ENCODE peak calls at places on chromosomes 3 and 15, in seven cellular contexts. D, O, J, G, H, L and U are unnamed samples.

GRCh38 chr3:8741581-8742355 is 8.2 kb downstream of the CAV3 start:
- DNase-seq in H (no peak), G (peak), O (peak), D (peak), J (no peak), L (peak), U (no peak)

GRCh38 chr3:39388741-39389248 is 5.6 kb downstream of the SLC25A38 start:
- DNase-seq in L (no peak), O (no peak), D (no peak), G (no peak), J (no peak), H (no peak), U (peak)

GRCh38 chr3:167318996-167319615 is 61.0 kb downstream of the ZBBX start:
- DNase-seq in J (no peak), O (no peak), H (no peak), D (no peak), L (no peak), G (no peak), U (no peak)

GRCh38 chr3:42979044-42979962 is at the start of gene GASK1A:
- DNase-seq in D (peak), G (no peak), J (peak), O (no peak), H (peak), L (peak), U (no peak)

GRCh38 chr15:85118173-85118572 is 136.5 kb downstream of the PDE8A start:
- DNase-seq in H (no peak), O (no peak), J (no peak), G (no peak), L (no peak), D (no peak), U (no peak)

GRCh38 chr3:129231331-129232119 is 17.9 kb upstream of the COPG1 start:
- DNase-seq in L (no peak), D (no peak), G (no peak), H (no peak), J (no peak), O (peak), U (no peak)

GRCh38 chr3:42749753-42750231 is 23.3 kb downstream of the CCDC13 start:
- DNase-seq in D (no peak), G (no peak), L (no peak), H (no peak), J (peak), O (no peak), U (peak)

GRCh38 chr3:116155830-116156229 is 289.5 kb downstream of the LSAMP start:
- DNase-seq in D (no peak), G (no peak), O (peak), J (no peak), L (no peak), H (no peak), U (no peak)

GRCh38 chr3:66904816-66905543 is 93.1 kb upstream of the KBTBD8 start:
- DNase-seq in H (no peak), L (no peak), G (peak), D (no peak), J (no peak), O (peak), U (no peak)

GRCh38 chr3:125109541-125109925 is 53.7 kb upstream of the HEG1 start:
- DNase-seq in L (no peak), H (no peak), G (no peak), O (no peak), J (no peak), D (no peak), U (no peak)

GRCh38 chr3:129702934-129703712 is 96.6 kb upstream of the PLXND1 start:
- DNase-seq in O (peak), L (no peak), H (no peak), D (no peak), G (no peak), J (no peak), U (no peak)

GRCh38 chr3:163071684-163072083 is 1575.1 kb downstream of the OTOL1 start:
- DNase-seq in O (no peak), H (no peak), D (no peak), G (no peak), L (peak), J (no peak), U (no peak)

GRCh38 chr15:38427380-38427779 is 26.5 kb upstream of the FAM98B start:
- DNase-seq in J (no peak), L (no peak), D (no peak), O (no peak), G (no peak), H (no peak), U (no peak)

GRCh38 chr15:84910928-84911623 is 26.6 kb downstream of the SLC28A1 start:
- DNase-seq in G (no peak), O (no peak), D (no peak), H (peak), J (no peak), L (no peak), U (no peak)

GRCh38 chr3:183930069-183930468 is 45.4 kb upstream of the PARL start:
- DNase-seq in J (no peak), G (peak), H (peak), L (no peak), O (no peak), D (no peak), U (no peak)

GRCh38 chr3:62049033-62049432 is 324.3 kb downstream of the FEZF2 start:
- DNase-seq in O (peak), J (no peak), L (no peak), H (no peak), G (no peak), D (no peak), U (no peak)

GRCh38 chr3:129382366-129382765 is 46.1 kb downstream of the EFCAB12 start:
- DNase-seq in D (no peak), G (no peak), H (no peak), L (no peak), O (no peak), J (no peak), U (no peak)

GRCh38 chr15:65069179-65069578 is 1.4 kb upstream of the RASL12 start:
- DNase-seq in G (no peak), D (peak), J (no peak), L (peak), O (peak), H (peak), U (no peak)

GRCh38 chr3:34394978-34395748 is 596.7 kb downstream of the PDCD6IP start:
- DNase-seq in H (no peak), J (no peak), O (no peak), G (no peak), D (no peak), L (no peak), U (no peak)

GRCh38 chr3:38829404-38829803 is 13.4 kb upstream of the SCN10A start:
- DNase-seq in L (no peak), G (peak), O (peak), J (no peak), D (no peak), H (no peak), U (no peak)

GRCh38 chr3:117562000-117562399 is 852.4 kb downstream of the TUSC7 start:
- DNase-seq in D (no peak), G (no peak), O (no peak), J (no peak), L (peak), H (no peak), U (no peak)

GRCh38 chr3:88059380-88060160 is 515 bp downstream of the ZNF654 start:
- DNase-seq in J (peak), O (no peak), D (peak), L (no peak), G (no peak), H (peak), U (peak)

GRCh38 chr15:61459785-61460707 is 230.9 kb upstream of the RORA start:
- DNase-seq in J (no peak), O (peak), D (no peak), G (peak), L (peak), H (no peak), U (no peak)

GRCh38 chr3:103706671-103707070 is 1271.9 kb downstream of the ZPLD1 start:
- DNase-seq in G (no peak), O (no peak), D (no peak), J (no peak), H (no peak), L (no peak), U (no peak)

GRCh38 chr15:52652984-52653383 is 26.2 kb downstream of the ATOSA start:
- DNase-seq in H (peak), O (peak), L (no peak), D (no peak), G (no peak), J (no peak), U (no peak)

GRCh38 chr3:169812844-169813677 is at the start of the genes LRRC34 and LRRIQ4:
- DNase-seq in L (peak), D (peak), J (peak), G (no peak), O (peak), H (peak), U (peak)

GRCh38 chr3:45819543-45819942 is 22.4 kb downstream of the LZTFL1 start:
- DNase-seq in O (peak), J (no peak), D (no peak), L (no peak), H (no peak), G (no peak), U (no peak)

GRCh38 chr3:129539201-129539600 is 3.8 kb upstream of the H1-8 start:
- DNase-seq in H (no peak), J (no peak), G (no peak), O (no peak), L (no peak), D (no peak), U (no peak)

GRCh38 chr3:29240248-29240647 is 40.6 kb upstream of the RBMS3 start:
- DNase-seq in D (no peak), G (no peak), H (no peak), L (no peak), O (peak), J (no peak), U (no peak)

DNA sequence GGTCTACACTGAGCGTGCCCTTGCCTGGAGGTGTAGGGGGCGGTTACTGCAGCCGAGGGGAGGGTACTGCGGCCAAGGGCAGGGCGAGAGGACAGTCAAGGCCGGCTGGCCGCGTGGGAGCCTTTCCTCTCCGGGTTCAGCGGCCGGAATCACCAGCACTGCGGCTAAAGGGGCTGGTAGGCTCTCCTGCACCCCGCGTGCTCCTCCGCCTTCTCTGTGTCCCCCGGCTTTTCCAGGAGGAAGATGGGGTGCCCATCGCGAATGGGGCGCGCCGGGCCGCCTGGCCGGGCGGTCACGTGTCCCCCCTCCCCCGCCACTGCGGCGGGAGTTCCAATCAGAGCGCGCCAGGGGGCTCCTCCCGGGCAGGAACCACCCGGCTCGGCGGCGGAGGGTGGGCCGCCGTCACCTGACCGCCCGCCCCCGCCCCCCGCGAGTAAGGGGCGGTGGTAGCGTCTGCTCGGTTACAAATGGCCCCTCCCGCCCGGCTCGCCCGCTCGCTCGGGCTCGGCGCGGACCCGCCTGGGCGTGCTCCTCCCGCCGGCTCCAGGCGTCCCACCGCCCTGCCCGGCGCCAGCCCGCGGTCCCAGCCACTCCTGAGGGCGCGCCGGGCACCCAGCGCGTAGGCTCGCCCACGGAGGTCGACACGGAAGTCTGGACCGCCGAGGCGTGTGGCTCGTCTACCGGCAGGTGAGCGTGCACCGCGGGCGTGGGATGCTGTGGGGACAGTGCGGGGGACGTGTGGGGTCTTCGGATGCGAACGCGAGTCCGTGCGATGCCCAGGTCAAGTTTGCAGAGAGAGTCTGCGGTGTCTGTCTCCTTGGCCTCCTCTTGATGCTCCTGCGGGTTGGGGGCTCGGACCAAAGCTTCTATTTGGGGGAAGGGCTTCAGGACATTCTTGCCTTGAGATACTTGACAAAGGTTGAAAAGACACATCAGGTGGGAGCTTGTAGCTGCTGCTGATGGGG is 242.6 kb upstream of the TOPAZ1 start:
- DNase-seq in L (no peak), D (no peak), O (no peak), G (no peak), J (peak), H (no peak), U (peak)
- TF ChIP-seq POLR2A in L (no peak), D (no peak), O (no peak), G (no peak), J (no peak), H (no peak), U (no peak)

DNA sequence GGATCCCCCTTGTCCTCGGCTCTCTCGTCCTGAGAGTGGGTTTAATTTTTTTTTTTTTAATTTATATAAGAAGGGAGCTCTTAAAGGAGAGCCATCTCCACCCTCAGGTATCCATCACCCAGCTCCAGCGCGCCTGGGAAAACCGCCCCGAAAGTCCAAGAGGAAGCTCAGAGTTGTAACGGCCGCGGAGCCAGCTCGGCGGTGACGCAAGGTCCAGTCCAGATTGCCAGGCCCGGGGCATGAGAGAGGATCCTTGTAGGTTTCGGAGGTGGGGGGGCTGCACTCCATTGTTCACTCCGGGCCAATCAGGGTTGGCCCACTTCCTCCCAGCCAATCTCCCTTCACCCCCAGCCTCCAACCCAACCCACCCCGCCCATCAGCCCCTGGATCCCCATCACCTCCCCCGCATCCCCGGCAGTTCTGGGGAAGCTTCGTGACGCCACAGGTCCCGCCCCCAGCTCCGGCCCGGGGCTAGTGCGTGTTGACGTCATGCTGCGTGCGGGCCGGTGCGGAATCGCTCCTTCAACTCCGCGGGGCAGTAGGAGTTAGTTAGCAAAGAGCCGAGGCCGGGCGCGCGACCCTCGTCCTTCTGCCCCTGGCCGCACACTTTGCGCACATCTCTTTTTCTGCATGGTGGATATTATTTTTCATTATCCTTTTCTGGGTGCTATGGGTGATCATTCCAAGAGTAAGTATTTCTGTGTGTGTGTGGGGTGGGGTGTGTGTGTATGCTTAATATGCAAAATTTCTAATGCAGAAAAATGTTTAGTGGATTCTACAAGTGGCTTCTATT is at the start of gene ISL2:
- DNase-seq in D (no peak), L (no peak), J (peak), O (peak), G (peak), H (peak), U (peak)
- TF ChIP-seq POLR2A in D (no peak), L (no peak), J (no peak), O (peak), G (peak), H (no peak), U (no peak)

DNA sequence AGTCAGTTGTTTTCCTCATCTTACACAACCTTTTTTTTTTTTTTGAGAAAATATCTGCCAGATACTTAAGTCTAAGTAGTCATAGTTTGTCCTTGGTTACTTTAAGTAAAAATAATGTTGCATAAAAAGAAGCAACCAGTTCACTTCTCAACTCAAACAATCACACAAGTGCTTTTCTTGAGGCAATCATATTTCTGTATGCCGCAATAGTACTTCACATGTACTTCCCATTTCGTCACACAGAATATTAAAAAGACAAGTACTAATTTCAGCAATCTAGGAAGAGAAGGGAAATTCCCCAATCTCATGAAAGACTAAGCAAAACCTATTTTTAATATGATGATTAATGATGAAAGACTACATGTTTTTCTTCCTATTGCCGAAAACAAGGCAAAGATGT is 40.9 kb upstream of the TCF12 start:
- DNase-seq in L (no peak), J (no peak), H (no peak), D (no peak), O (no peak), G (no peak), U (no peak)
- TF ChIP-seq POLR2A in L (no peak), J (no peak), H (no peak), D (no peak), O (no peak), G (no peak), U (no peak)

GRCh38 chr3:16723994-16724393 is 118.8 kb upstream of the DAZL start:
- DNase-seq in O (peak), J (no peak), D (no peak), G (no peak), H (no peak), L (no peak), U (no peak)

GRCh38 chr3:16724487-16724886 is 119.3 kb upstream of the DAZL start:
- DNase-seq in J (no peak), D (no peak), G (no peak), L (no peak), O (no peak), H (no peak), U (no peak)

GRCh38 chr3:16728762-16729745 is 123.8 kb upstream of the DAZL start:
- DNase-seq in G (no peak), L (no peak), H (no peak), D (no peak), J (no peak), O (peak), U (no peak)
- TF ChIP-seq POLR2A in G (no peak), L (no peak), H (no peak), D (no peak), J (no peak), O (no peak), U (no peak)

GRCh38 chr3:114716916-114717315 is 423.1 kb downstream of the TIGIT start:
- DNase-seq in H (no peak), G (no peak), D (no peak), J (no peak), O (no peak), L (no peak), U (no peak)

GRCh38 chr3:114712728-114713492 is 419.1 kb downstream of the TIGIT start:
- DNase-seq in D (no peak), G (no peak), J (no peak), H (no peak), L (no peak), O (no peak), U (no peak)

GRCh38 chr3:114714957-114715356 is 421.1 kb downstream of the TIGIT start:
- DNase-seq in J (no peak), L (no peak), H (no peak), D (no peak), G (no peak), O (no peak), U (no peak)

GRCh38 chr3:114711321-114711891 is 417.6 kb downstream of the TIGIT start:
- DNase-seq in G (no peak), O (no peak), H (no peak), J (no peak), L (no peak), D (no peak), U (no peak)

DNA sequence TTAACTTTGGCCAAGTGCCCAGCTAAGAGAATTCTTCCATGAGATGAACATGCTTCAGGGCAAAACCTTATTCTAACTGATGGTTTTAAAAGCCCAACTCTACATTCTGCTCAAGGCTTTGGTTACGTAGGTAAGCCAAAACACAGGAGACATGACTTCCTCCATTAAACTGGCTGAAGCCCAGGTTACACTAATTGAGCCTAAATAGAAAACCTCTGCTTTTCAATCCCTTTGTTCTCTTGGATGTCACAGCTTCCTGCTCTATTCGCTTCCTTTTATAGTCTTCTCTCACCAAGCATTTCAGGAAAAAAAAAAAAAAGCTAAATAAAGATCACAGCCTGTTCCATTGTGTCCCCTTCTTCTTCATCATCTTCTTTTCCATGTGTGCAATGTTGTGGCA is 420.4 kb downstream of the TIGIT start:
- DNase-seq in H (no peak), G (no peak), L (no peak), O (no peak), D (no peak), J (no peak), U (no peak)
- TF ChIP-seq POLR2A in H (no peak), G (no peak), L (no peak), O (no peak), D (no peak), J (no peak), U (no peak)

GRCh38 chr3:65902304-65902793 is 136.4 kb downstream of the MAGI1 start:
- DNase-seq in G (no peak), O (no peak), D (no peak), J (no peak), L (no peak), H (peak), U (no peak)

GRCh38 chr3:65905648-65906211 is 133.0 kb downstream of the MAGI1 start:
- DNase-seq in L (no peak), H (no peak), G (no peak), O (no peak), J (no peak), D (no peak), U (no peak)

GRCh38 chr3:65907232-65908130 is 131.2 kb downstream of the MAGI1 start:
- DNase-seq in O (no peak), D (no peak), J (no peak), H (no peak), L (no peak), G (no peak), U (no peak)

GRCh38 chr3:65901236-65901635 is 137.5 kb downstream of the MAGI1 start:
- DNase-seq in O (no peak), J (no peak), D (no peak), H (no peak), L (no peak), G (no peak), U (no peak)

GRCh38 chr3:65904016-65904415 is 134.7 kb downstream of the MAGI1 start:
- DNase-seq in H (no peak), D (no peak), L (no peak), J (no peak), O (no peak), G (no peak), U (no peak)
- TF ChIP-seq POLR2A in H (no peak), D (no peak), L (no peak), J (no peak), O (no peak), G (no peak), U (no peak)